ENCODE peak calls at places on chromosomes 6 and 20, in ten cellular contexts. One of them, this sample, is unnamed.

GRCh38 chr6:1424306-1424927 is 35.0 kb downstream of the FOXF2 start:
- DNase-seq in H9: peak
- DNase-seq in mesothelial cell of epicardium: no peak
- DNase-seq in uterus: no peak
- DNase-seq in psoas muscle: peak
- DNase-seq in left lung: no peak
- DNase-seq in fibroblast of lung: peak
- DNase-seq in AG10803: peak
- DNase-seq in foreskin fibroblast: peak
- DNase-seq in mucosa of descending colon: peak
- DNase-seq in this sample: no peak

GRCh38 chr6:139981810-139982550 is 607.5 kb upstream of the CITED2 start:
- DNase-seq in psoas muscle: no peak
- DNase-seq in AG10803: peak
- DNase-seq in mucosa of descending colon: peak
- DNase-seq in left lung: no peak
- DNase-seq in mesothelial cell of epicardium: no peak
- DNase-seq in foreskin fibroblast: peak
- DNase-seq in uterus: no peak
- DNase-seq in fibroblast of lung: peak
- DNase-seq in H9: peak
- DNase-seq in this sample: no peak

GRCh38 chr20:10619427-10619826 is 54.4 kb downstream of the JAG1 start:
- DNase-seq in uterus: no peak
- DNase-seq in foreskin fibroblast: peak
- DNase-seq in H9: no peak
- DNase-seq in psoas muscle: no peak
- DNase-seq in mesothelial cell of epicardium: no peak
- DNase-seq in AG10803: peak
- DNase-seq in fibroblast of lung: peak
- DNase-seq in mucosa of descending colon: no peak
- DNase-seq in left lung: no peak
- DNase-seq in this sample: no peak

GRCh38 chr6:121504227-121504626 is 68.8 kb downstream of the GJA1 start:
- DNase-seq in AG10803: peak
- DNase-seq in mucosa of descending colon: no peak
- DNase-seq in psoas muscle: no peak
- DNase-seq in uterus: no peak
- DNase-seq in fibroblast of lung: peak
- DNase-seq in left lung: no peak
- DNase-seq in foreskin fibroblast: peak
- DNase-seq in H9: no peak
- DNase-seq in mesothelial cell of epicardium: no peak
- DNase-seq in this sample: no peak

GRCh38 chr20:1863296-1863695 is 31.9 kb upstream of the SIRPA start:
- DNase-seq in uterus: no peak
- DNase-seq in H9: no peak
- DNase-seq in fibroblast of lung: peak
- DNase-seq in left lung: no peak
- DNase-seq in foreskin fibroblast: no peak
- DNase-seq in mesothelial cell of epicardium: no peak
- DNase-seq in psoas muscle: no peak
- DNase-seq in AG10803: no peak
- DNase-seq in mucosa of descending colon: no peak
- DNase-seq in this sample: no peak

GRCh38 chr6:143337201-143337949 is 113.1 kb downstream of the ADAT2 start:
- DNase-seq in psoas muscle: peak
- DNase-seq in AG10803: no peak
- DNase-seq in left lung: peak
- DNase-seq in mucosa of descending colon: peak
- DNase-seq in uterus: no peak
- DNase-seq in H9: peak
- DNase-seq in mesothelial cell of epicardium: no peak
- DNase-seq in foreskin fibroblast: peak
- DNase-seq in fibroblast of lung: no peak
- DNase-seq in this sample: peak

GRCh38 chr20:3541887-3542721 is 71.3 kb downstream of the ATRN start:
- DNase-seq in foreskin fibroblast: no peak
- DNase-seq in left lung: no peak
- DNase-seq in mesothelial cell of epicardium: no peak
- DNase-seq in mucosa of descending colon: no peak
- DNase-seq in psoas muscle: no peak
- DNase-seq in AG10803: no peak
- DNase-seq in H9: no peak
- DNase-seq in uterus: no peak
- DNase-seq in fibroblast of lung: no peak
- DNase-seq in this sample: no peak

GRCh38 chr6:20564777-20565176 is 30.5 kb downstream of the CDKAL1 start:
- DNase-seq in mesothelial cell of epicardium: no peak
- DNase-seq in mucosa of descending colon: no peak
- DNase-seq in fibroblast of lung: no peak
- DNase-seq in psoas muscle: no peak
- DNase-seq in left lung: no peak
- DNase-seq in AG10803: no peak
- DNase-seq in foreskin fibroblast: no peak
- DNase-seq in uterus: no peak
- DNase-seq in H9: no peak
- DNase-seq in this sample: no peak

GRCh38 chr6:114281496-114281895 is 61.3 kb downstream of the HS3ST5 start:
- DNase-seq in left lung: no peak
- DNase-seq in mesothelial cell of epicardium: no peak
- DNase-seq in foreskin fibroblast: peak
- DNase-seq in uterus: no peak
- DNase-seq in H9: no peak
- DNase-seq in fibroblast of lung: no peak
- DNase-seq in mucosa of descending colon: no peak
- DNase-seq in AG10803: no peak
- DNase-seq in psoas muscle: no peak
- DNase-seq in this sample: no peak

GRCh38 chr20:63280929-63281545 is 8.4 kb downstream of the ARFGAP1 start:
- DNase-seq in psoas muscle: peak
- DNase-seq in uterus: no peak
- DNase-seq in H9: peak
- DNase-seq in left lung: peak
- DNase-seq in mucosa of descending colon: no peak
- DNase-seq in fibroblast of lung: no peak
- DNase-seq in foreskin fibroblast: peak
- DNase-seq in mesothelial cell of epicardium: no peak
- DNase-seq in AG10803: no peak
- DNase-seq in this sample: no peak

GRCh38 chr6:35054106-35054742 is 86.9 kb downstream of the TCP11 start:
- DNase-seq in mesothelial cell of epicardium: no peak
- DNase-seq in uterus: no peak
- DNase-seq in H9: no peak
- DNase-seq in fibroblast of lung: peak
- DNase-seq in foreskin fibroblast: no peak
- DNase-seq in left lung: no peak
- DNase-seq in psoas muscle: no peak
- DNase-seq in AG10803: no peak
- DNase-seq in mucosa of descending colon: no peak
- DNase-seq in this sample: no peak
- TF ChIP-seq CTCF in mesothelial cell of epicardium: no peak
- TF ChIP-seq CTCF in uterus: no peak
- TF ChIP-seq CTCF in H9: no peak
- TF ChIP-seq CTCF in fibroblast of lung: no peak
- TF ChIP-seq CTCF in foreskin fibroblast: no peak
- TF ChIP-seq CTCF in left lung: no peak
- TF ChIP-seq CTCF in psoas muscle: no peak
- TF ChIP-seq CTCF in AG10803: no peak
- TF ChIP-seq CTCF in mucosa of descending colon: no peak
- TF ChIP-seq CTCF in this sample: no peak

DNA sequence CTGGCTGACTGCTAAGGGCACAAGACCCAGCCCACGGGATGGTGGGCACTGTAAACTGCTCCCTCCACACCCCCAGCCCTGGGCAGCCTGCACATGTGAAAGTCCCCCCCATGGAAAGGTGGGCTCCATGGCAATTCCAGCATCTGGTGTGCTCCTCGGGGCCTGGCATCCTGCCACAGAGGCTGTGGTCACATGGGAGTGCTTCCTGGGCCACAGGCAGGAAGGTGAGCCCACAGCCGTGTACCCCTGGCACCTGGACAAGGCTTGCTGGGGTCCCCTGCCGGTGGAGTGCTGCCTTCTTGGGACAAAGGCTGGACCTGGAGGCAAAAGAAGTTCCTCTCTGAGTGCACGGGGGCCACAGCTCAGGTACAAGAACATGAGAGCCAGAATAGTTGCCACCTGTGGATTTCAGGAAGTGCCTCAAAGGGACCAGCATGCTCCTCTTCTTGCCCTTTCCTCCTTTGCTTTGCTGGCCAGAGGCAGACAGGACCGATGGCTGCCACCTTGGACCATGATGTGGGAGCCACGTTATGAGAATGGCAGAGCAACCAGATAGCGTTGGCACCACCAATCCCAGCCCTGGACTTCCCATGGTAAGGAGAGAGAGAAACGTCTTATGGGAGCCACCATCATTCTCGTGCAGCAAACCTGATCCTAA is 120.2 kb upstream of the MLN start:
- DNase-seq in foreskin fibroblast: no peak
- DNase-seq in left lung: peak
- DNase-seq in fibroblast of lung: no peak
- DNase-seq in mucosa of descending colon: no peak
- DNase-seq in psoas muscle: no peak
- DNase-seq in AG10803: no peak
- DNase-seq in uterus: no peak
- DNase-seq in H9: no peak
- DNase-seq in mesothelial cell of epicardium: no peak
- DNase-seq in this sample: no peak
- TF ChIP-seq CTCF in foreskin fibroblast: no peak
- TF ChIP-seq CTCF in left lung: no peak
- TF ChIP-seq CTCF in fibroblast of lung: no peak
- TF ChIP-seq CTCF in mucosa of descending colon: no peak
- TF ChIP-seq CTCF in psoas muscle: no peak
- TF ChIP-seq CTCF in AG10803: no peak
- TF ChIP-seq CTCF in uterus: no peak
- TF ChIP-seq CTCF in H9: no peak
- TF ChIP-seq CTCF in mesothelial cell of epicardium: no peak
- TF ChIP-seq CTCF in this sample: no peak

DNA sequence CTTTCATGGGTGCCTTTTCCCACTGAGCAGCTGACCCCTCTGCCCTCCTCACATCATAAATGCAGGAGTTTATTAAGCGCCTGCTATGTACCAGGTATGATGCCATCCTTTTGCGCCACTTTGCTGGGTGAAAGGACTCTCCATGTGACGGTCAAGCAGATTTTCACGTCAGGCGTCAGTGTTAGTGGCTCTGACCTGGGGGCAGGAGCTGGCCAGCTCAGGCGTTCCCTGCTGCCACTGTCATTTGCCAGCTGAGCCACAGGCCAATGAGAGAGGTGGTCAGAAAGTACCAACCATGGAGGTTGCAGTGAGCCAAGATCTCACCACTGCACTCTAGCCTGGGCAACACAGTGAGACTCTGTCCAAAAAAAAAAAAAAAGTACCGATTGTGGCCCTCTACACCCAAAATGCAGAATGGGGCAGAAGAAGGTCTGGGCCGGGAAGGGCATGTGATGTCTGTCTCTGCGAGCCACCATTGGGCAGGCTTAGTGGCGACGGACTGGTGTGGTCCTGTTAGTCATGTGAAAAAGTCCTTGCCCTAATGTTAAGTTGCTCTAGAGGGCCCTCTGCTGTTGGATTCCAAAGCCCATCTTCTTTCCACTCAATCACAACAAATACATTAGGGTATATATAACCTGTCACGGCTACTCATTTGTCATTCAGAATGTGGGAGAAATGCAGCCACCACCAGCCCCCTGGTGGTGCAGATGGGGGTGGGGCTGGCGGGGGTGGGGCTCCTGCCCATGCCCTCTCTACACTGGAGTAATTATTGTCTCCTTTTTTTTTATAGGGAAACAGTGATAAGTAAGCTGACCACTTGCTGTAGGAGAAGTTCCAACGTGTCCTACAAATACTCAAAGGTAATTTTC is 18.4 kb upstream of the SLC22A1 start:
- DNase-seq in mucosa of descending colon: peak
- DNase-seq in psoas muscle: no peak
- DNase-seq in left lung: no peak
- DNase-seq in AG10803: peak
- DNase-seq in uterus: no peak
- DNase-seq in fibroblast of lung: peak
- DNase-seq in mesothelial cell of epicardium: no peak
- DNase-seq in H9: peak
- DNase-seq in foreskin fibroblast: peak
- DNase-seq in this sample: no peak
- TF ChIP-seq CTCF in mucosa of descending colon: no peak
- TF ChIP-seq CTCF in psoas muscle: peak
- TF ChIP-seq CTCF in left lung: no peak
- TF ChIP-seq CTCF in AG10803: peak
- TF ChIP-seq CTCF in uterus: no peak
- TF ChIP-seq CTCF in fibroblast of lung: peak
- TF ChIP-seq CTCF in mesothelial cell of epicardium: no peak
- TF ChIP-seq CTCF in H9: peak
- TF ChIP-seq CTCF in foreskin fibroblast: peak
- TF ChIP-seq CTCF in this sample: no peak

GRCh38 chr20:52945268-52945667 is 26.9 kb upstream of the TSHZ2 start:
- DNase-seq in foreskin fibroblast: no peak
- DNase-seq in fibroblast of lung: no peak
- DNase-seq in mucosa of descending colon: no peak
- DNase-seq in left lung: no peak
- DNase-seq in mesothelial cell of epicardium: no peak
- DNase-seq in uterus: no peak
- DNase-seq in H9: no peak
- DNase-seq in AG10803: no peak
- DNase-seq in psoas muscle: no peak
- DNase-seq in this sample: no peak
- TF ChIP-seq CTCF in foreskin fibroblast: no peak
- TF ChIP-seq CTCF in fibroblast of lung: no peak
- TF ChIP-seq CTCF in mucosa of descending colon: no peak
- TF ChIP-seq CTCF in left lung: no peak
- TF ChIP-seq CTCF in mesothelial cell of epicardium: no peak
- TF ChIP-seq CTCF in uterus: no peak
- TF ChIP-seq CTCF in H9: no peak
- TF ChIP-seq CTCF in AG10803: no peak
- TF ChIP-seq CTCF in psoas muscle: no peak
- TF ChIP-seq CTCF in this sample: no peak

GRCh38 chr20:49964964-49965780 is 17.6 kb upstream of the SNAI1 start:
- DNase-seq in psoas muscle: no peak
- DNase-seq in foreskin fibroblast: peak
- DNase-seq in AG10803: no peak
- DNase-seq in fibroblast of lung: peak
- DNase-seq in left lung: no peak
- DNase-seq in uterus: no peak
- DNase-seq in mesothelial cell of epicardium: no peak
- DNase-seq in H9: peak
- DNase-seq in mucosa of descending colon: peak
- DNase-seq in this sample: no peak
- TF ChIP-seq CTCF in psoas muscle: peak
- TF ChIP-seq CTCF in foreskin fibroblast: peak
- TF ChIP-seq CTCF in AG10803: peak
- TF ChIP-seq CTCF in fibroblast of lung: peak
- TF ChIP-seq CTCF in left lung: peak
- TF ChIP-seq CTCF in uterus: no peak
- TF ChIP-seq CTCF in mesothelial cell of epicardium: peak
- TF ChIP-seq CTCF in H9: peak
- TF ChIP-seq CTCF in mucosa of descending colon: peak
- TF ChIP-seq CTCF in this sample: no peak